ENCODE peak calls at places on chromosomes 2 and 18, in six cellular contexts. One of them, this sample, is unnamed.

GRCh38 chr2:169391236-169391635 is 28.9 kb upstream of the LRP2 start:
- DNase-seq in HepG2: no peak
- DNase-seq in right lobe of liver: no peak
- DNase-seq in heart left ventricle: no peak
- DNase-seq in adrenal gland: no peak
- DNase-seq in ovary: no peak
- DNase-seq in this sample: no peak

GRCh38 chr18:28151434-28151833 is 25.5 kb downstream of the CDH2 start:
- DNase-seq in right lobe of liver: no peak
- DNase-seq in heart left ventricle: no peak
- DNase-seq in ovary: no peak
- DNase-seq in HepG2: no peak
- DNase-seq in adrenal gland: no peak
- DNase-seq in this sample: no peak

GRCh38 chr2:67215214-67215613 is 181.9 kb upstream of the ETAA1 start:
- DNase-seq in right lobe of liver: peak
- DNase-seq in adrenal gland: peak
- DNase-seq in ovary: peak
- DNase-seq in heart left ventricle: peak
- DNase-seq in HepG2: peak
- DNase-seq in this sample: peak

GRCh38 chr18:69636529-69637301 is 236.0 kb downstream of the DOK6 start:
- DNase-seq in right lobe of liver: no peak
- DNase-seq in HepG2: peak
- DNase-seq in heart left ventricle: no peak
- DNase-seq in adrenal gland: no peak
- DNase-seq in ovary: no peak
- DNase-seq in this sample: no peak

GRCh38 chr2:171999125-171999524 is 628 bp upstream of the METAP1D start:
- DNase-seq in adrenal gland: no peak
- DNase-seq in right lobe of liver: no peak
- DNase-seq in HepG2: no peak
- DNase-seq in ovary: no peak
- DNase-seq in heart left ventricle: no peak
- DNase-seq in this sample: no peak

GRCh38 chr2:188181884-188182283 is 109.8 kb upstream of the GULP1 start:
- DNase-seq in ovary: no peak
- DNase-seq in adrenal gland: no peak
- DNase-seq in right lobe of liver: no peak
- DNase-seq in HepG2: no peak
- DNase-seq in heart left ventricle: no peak
- DNase-seq in this sample: no peak

GRCh38 chr2:118593257-118593656 is 254.2 kb downstream of the EN1 start:
- DNase-seq in right lobe of liver: no peak
- DNase-seq in heart left ventricle: no peak
- DNase-seq in adrenal gland: no peak
- DNase-seq in HepG2: no peak
- DNase-seq in ovary: no peak
- DNase-seq in this sample: no peak

GRCh38 chr2:241538838-241539615 is 19.5 kb upstream of the BOK start:
- DNase-seq in adrenal gland: no peak
- DNase-seq in right lobe of liver: no peak
- DNase-seq in HepG2: no peak
- DNase-seq in ovary: no peak
- DNase-seq in heart left ventricle: no peak
- DNase-seq in this sample: no peak

GRCh38 chr18:10051877-10052631 is 138.2 kb downstream of the VAPA start:
- DNase-seq in HepG2: peak
- DNase-seq in ovary: peak
- DNase-seq in heart left ventricle: no peak
- DNase-seq in right lobe of liver: no peak
- DNase-seq in adrenal gland: no peak
- DNase-seq in this sample: peak

GRCh38 chr2:105889046-105889445 is 144.3 kb downstream of the NCK2 start:
- DNase-seq in heart left ventricle: no peak
- DNase-seq in HepG2: no peak
- DNase-seq in adrenal gland: no peak
- DNase-seq in right lobe of liver: no peak
- DNase-seq in ovary: no peak
- DNase-seq in this sample: no peak

GRCh38 chr2:105886680-105887079 is 142.0 kb downstream of the NCK2 start:
- DNase-seq in adrenal gland: no peak
- DNase-seq in heart left ventricle: no peak
- DNase-seq in ovary: no peak
- DNase-seq in right lobe of liver: no peak
- DNase-seq in HepG2: no peak
- DNase-seq in this sample: no peak

GRCh38 chr2:105890856-105891255 is 146.1 kb downstream of the NCK2 start:
- DNase-seq in heart left ventricle: no peak
- DNase-seq in ovary: no peak
- DNase-seq in HepG2: no peak
- DNase-seq in right lobe of liver: no peak
- DNase-seq in adrenal gland: no peak
- DNase-seq in this sample: no peak

GRCh38 chr2:105887246-105887645 is 142.5 kb downstream of the NCK2 start:
- DNase-seq in adrenal gland: no peak
- DNase-seq in ovary: no peak
- DNase-seq in right lobe of liver: no peak
- DNase-seq in HepG2: no peak
- DNase-seq in heart left ventricle: no peak
- DNase-seq in this sample: no peak

DNA sequence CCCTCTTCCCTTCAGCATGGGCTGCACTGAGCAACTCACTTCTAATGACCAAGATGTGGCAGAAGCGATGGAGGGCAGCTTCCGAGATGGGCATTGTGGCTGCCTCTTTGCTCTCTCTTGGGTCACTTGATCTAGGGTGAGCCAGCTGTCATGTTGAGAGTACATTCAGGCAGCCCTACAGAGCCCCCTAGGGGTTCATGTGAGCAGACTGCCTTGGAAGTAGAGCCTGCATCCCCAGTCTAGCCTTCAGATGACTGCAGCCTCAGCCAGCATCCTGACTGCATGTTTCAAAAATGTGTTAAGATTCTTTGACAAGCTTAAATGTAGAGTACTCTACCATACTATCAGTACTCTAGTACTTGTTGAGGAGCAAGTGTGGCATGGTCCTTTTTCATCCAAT is 143.9 kb downstream of the NCK2 start:
- DNase-seq in ovary: no peak
- DNase-seq in heart left ventricle: no peak
- DNase-seq in right lobe of liver: no peak
- DNase-seq in adrenal gland: no peak
- DNase-seq in HepG2: peak
- DNase-seq in this sample: no peak
- TF ChIP-seq CTCF in ovary: no peak
- TF ChIP-seq CTCF in heart left ventricle: no peak
- TF ChIP-seq CTCF in right lobe of liver: no peak
- TF ChIP-seq CTCF in adrenal gland: no peak
- TF ChIP-seq CTCF in HepG2: peak
- TF ChIP-seq CTCF in this sample: no peak

GRCh38 chr18:5895300-5895885 is at the start of gene TMEM200C:
- DNase-seq in HepG2: no peak
- DNase-seq in ovary: peak
- DNase-seq in adrenal gland: peak
- DNase-seq in heart left ventricle: peak
- DNase-seq in right lobe of liver: peak
- DNase-seq in this sample: no peak

GRCh38 chr18:5892772-5893431 is 2.4 kb downstream of the TMEM200C start:
- DNase-seq in HepG2: no peak
- DNase-seq in right lobe of liver: no peak
- DNase-seq in heart left ventricle: no peak
- DNase-seq in ovary: no peak
- DNase-seq in adrenal gland: no peak
- DNase-seq in this sample: no peak

GRCh38 chr18:5894215-5894612 is 1.1 kb downstream of the TMEM200C start:
- DNase-seq in HepG2: no peak
- DNase-seq in right lobe of liver: no peak
- DNase-seq in adrenal gland: no peak
- DNase-seq in ovary: no peak
- DNase-seq in heart left ventricle: no peak
- DNase-seq in this sample: no peak

GRCh38 chr18:5894613-5895299 is 566 bp downstream of the TMEM200C start:
- DNase-seq in ovary: peak
- DNase-seq in right lobe of liver: peak
- DNase-seq in heart left ventricle: peak
- DNase-seq in adrenal gland: peak
- DNase-seq in HepG2: no peak
- DNase-seq in this sample: no peak

DNA sequence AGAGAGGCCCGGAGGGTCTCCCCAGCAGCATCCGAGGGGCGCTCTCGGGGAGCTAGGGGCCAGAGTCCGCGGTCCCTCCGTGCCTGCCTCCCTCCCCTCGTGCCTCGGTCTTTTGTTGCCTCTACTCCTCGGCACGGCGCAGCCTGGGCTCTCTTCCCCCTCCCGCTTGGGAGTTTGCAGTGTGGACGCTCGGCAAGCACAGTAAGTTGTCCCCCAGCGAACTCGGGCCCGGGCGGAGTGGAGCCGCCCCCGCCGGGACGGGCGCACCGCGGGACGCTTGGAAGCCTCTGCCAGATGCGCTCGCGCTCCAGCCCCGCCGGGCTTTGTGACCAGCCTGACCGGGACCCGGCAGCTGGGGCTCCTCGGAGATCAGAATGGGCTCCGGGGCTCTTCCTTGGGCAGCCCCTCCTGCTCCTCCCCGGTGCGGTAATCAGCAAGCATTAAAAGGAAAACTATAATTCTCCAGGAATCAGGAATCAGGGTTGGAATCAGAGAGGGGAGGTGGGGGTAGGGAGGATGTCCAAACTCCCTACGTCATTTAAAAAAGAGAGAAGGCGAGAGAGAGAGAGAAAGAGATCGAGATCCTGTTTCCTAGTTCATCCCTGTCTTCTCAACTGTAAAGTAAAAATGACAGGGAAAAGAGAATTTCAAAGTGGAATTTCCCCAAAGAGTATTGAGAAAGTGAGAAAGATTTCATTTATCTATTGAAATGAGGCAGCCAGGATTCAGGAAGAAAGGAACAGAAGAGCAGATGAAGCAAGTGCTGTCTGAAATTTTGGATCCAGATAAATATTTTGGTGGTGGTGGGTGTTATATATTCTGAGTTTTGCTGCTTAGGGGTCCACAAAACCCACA is 791 bp upstream of the TMEM200C start:
- DNase-seq in HepG2: no peak
- DNase-seq in adrenal gland: peak
- DNase-seq in heart left ventricle: peak
- DNase-seq in ovary: peak
- DNase-seq in right lobe of liver: peak
- DNase-seq in this sample: no peak
- TF ChIP-seq POLR2A in HepG2: no peak
- TF ChIP-seq POLR2A in adrenal gland: peak
- TF ChIP-seq POLR2A in heart left ventricle: no peak
- TF ChIP-seq POLR2A in ovary: no peak
- TF ChIP-seq POLR2A in right lobe of liver: no peak
- TF ChIP-seq POLR2A in this sample: no peak

GRCh38 chr2:121539722-121540469 is 9.2 kb downstream of the RNU4ATAC start:
- DNase-seq in ovary: no peak
- DNase-seq in adrenal gland: no peak
- DNase-seq in heart left ventricle: no peak
- DNase-seq in HepG2: no peak
- DNase-seq in right lobe of liver: no peak
- DNase-seq in this sample: no peak
- H3K4me3 ChIP-seq in ovary: no peak
- H3K4me3 ChIP-seq in adrenal gland: peak
- H3K4me3 ChIP-seq in heart left ventricle: no peak
- H3K4me3 ChIP-seq in HepG2: no peak
- H3K4me3 ChIP-seq in right lobe of liver: no peak
- H3K4me3 ChIP-seq in this sample: no peak

GRCh38 chr2:130251865-130252620 is 53.8 kb upstream of the TUBA3E start:
- DNase-seq in right lobe of liver: no peak
- DNase-seq in adrenal gland: no peak
- DNase-seq in ovary: no peak
- DNase-seq in heart left ventricle: peak
- DNase-seq in HepG2: no peak
- DNase-seq in this sample: no peak

GRCh38 chr2:130251520-130251864 is 53.3 kb upstream of the TUBA3E start:
- DNase-seq in right lobe of liver: no peak
- DNase-seq in adrenal gland: no peak
- DNase-seq in HepG2: no peak
- DNase-seq in heart left ventricle: no peak
- DNase-seq in ovary: no peak
- DNase-seq in this sample: no peak

GRCh38 chr2:130252880-130253645 is 54.8 kb upstream of the TUBA3E start:
- DNase-seq in adrenal gland: no peak
- DNase-seq in right lobe of liver: no peak
- DNase-seq in HepG2: no peak
- DNase-seq in ovary: no peak
- DNase-seq in heart left ventricle: peak
- DNase-seq in this sample: peak
- TF ChIP-seq CTCF in adrenal gland: no peak
- TF ChIP-seq CTCF in right lobe of liver: no peak
- TF ChIP-seq CTCF in HepG2: no peak
- TF ChIP-seq CTCF in ovary: no peak
- TF ChIP-seq CTCF in heart left ventricle: no peak
- TF ChIP-seq CTCF in this sample: no peak

DNA sequence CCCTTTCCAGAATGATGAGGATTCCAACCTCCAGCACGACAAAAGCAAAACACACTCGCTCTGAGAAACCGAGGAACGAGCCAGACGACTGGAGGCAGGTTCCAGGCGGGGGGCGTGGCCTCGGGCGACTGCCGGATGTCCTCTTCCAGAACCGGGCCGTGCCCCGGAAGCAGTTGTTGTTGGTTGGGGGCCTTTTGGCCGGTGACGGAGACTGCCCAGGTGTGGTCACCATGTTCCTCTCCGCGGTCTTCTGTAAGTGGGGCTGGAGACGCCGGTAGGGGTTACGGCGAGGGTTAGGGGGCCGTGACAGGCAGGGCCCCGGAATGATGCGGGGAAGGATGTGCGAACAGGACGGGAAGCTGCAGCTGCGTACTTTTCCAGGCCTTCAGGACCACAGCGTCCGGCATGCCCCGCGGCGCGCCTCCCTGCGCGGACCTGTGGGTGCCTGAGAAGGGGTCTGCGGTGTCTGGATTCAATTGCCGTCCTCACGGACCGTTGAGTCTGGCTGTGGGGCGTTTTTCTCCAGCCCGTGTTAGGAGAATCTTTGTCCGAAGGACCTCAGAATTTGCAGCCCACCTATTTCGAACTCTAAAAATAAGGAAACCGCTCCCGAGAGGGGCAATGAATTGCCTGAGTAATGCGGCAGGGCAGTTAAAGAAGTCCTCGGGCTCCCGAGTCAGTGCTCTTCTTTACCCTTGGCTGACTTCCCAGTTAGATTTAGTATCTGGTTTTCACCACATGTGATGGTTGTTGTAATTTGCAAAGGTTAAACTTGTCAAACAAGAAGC is at the start of gene MRPL33:
- DNase-seq in adrenal gland: peak
- DNase-seq in right lobe of liver: peak
- DNase-seq in heart left ventricle: peak
- DNase-seq in ovary: peak
- DNase-seq in HepG2: peak
- DNase-seq in this sample: peak
- TF ChIP-seq POLR2A in adrenal gland: peak
- TF ChIP-seq POLR2A in right lobe of liver: peak
- TF ChIP-seq POLR2A in heart left ventricle: no peak
- TF ChIP-seq POLR2A in ovary: peak
- TF ChIP-seq POLR2A in HepG2: peak
- TF ChIP-seq POLR2A in this sample: peak